ENCODE peak calls at places on chromosomes 2 and 18, in six cellular contexts. L, J, N, U, H and T are unnamed samples.

GRCh38 chr2:40658917-40659316 is 207.0 kb upstream of the SLC8A1 start:
- DNase-seq in J (no peak), U (peak; percentile 40), H (no peak), N (no peak), L (no peak), T (no peak)

GRCh38 chr2:157784169-157784822 is 91.8 kb downstream of the ACVR1 start:
- DNase-seq in J (no peak), N (no peak), H (peak; percentile 64), U (no peak), L (no peak), T (peak; percentile 42)

GRCh38 chr18:61334491-61334850 is 1.2 kb downstream of the CDH20 start:
- DNase-seq in U (no peak), J (no peak), H (no peak), L (no peak), N (no peak), T (no peak)

GRCh38 chr2:206962966-206963365 is 23.6 kb downstream of the CPO start:
- DNase-seq in N (no peak), J (no peak), L (no peak), H (no peak), U (no peak), T (no peak)

GRCh38 chr2:128536925-128537620 is 218.4 kb upstream of the HS6ST1 start:
- DNase-seq in N (no peak), H (no peak), U (peak; percentile 70), L (no peak), J (peak; percentile 21), T (no peak)

GRCh38 chr2:179596018-179596417 is 265.4 kb downstream of the ZNF385B start:
- DNase-seq in L (no peak), H (no peak), N (no peak), J (no peak), U (no peak), T (no peak)

GRCh38 chr2:114550364-114550763 is 107.9 kb downstream of the DPP10 start:
- DNase-seq in L (no peak), N (no peak), H (no peak), J (no peak), U (no peak), T (no peak)

GRCh38 chr2:127945281-127945680 is 59.5 kb upstream of the AMMECR1L start:
- DNase-seq in U (no peak), N (no peak), J (no peak), L (no peak), H (no peak), T (no peak)

GRCh38 chr18:33755918-33756590 is 178.0 kb downstream of the ASXL3 start:
- DNase-seq in L (no peak), J (peak; percentile 23), H (no peak), U (no peak), N (no peak), T (no peak)

GRCh38 chr18:57095884-57096283 is 51.0 kb upstream of the BOD1L2 start:
- DNase-seq in N (no peak), U (no peak), J (no peak), L (no peak), H (no peak), T (no peak)

GRCh38 chr2:112627060-112628040 is 18.4 kb upstream of the SLC20A1 start:
- DNase-seq in J (no peak), U (no peak), N (peak; percentile 39), L (no peak), H (no peak), T (peak; percentile 72)
- H3K4me3 ChIP-seq in J (no peak overlapping the region), U (no peak overlapping the region), N (no peak overlapping the region), L (no peak overlapping the region), H (peak overlapping the region; percentile 59), T (no peak overlapping the region)

GRCh38 chr2:19731515-19731914 is 170.3 kb downstream of the TTC32 start:
- DNase-seq in H (no peak), U (no peak), J (no peak), L (no peak), N (no peak), T (no peak)

GRCh38 chr2:19733951-19734425 is 167.8 kb downstream of the TTC32 start:
- DNase-seq in H (no peak), N (no peak), L (no peak), U (no peak), J (no peak), T (no peak)

GRCh38 chr2:19732255-19732654 is 169.5 kb downstream of the TTC32 start:
- DNase-seq in L (no peak), H (no peak), N (no peak), U (no peak), J (no peak), T (no peak)

GRCh38 chr2:19731040-19731439 is 170.7 kb downstream of the TTC32 start:
- DNase-seq in J (no peak), U (no peak), N (no peak), L (no peak), H (no peak), T (no peak)

GRCh38 chr2:19733390-19733789 is 168.4 kb downstream of the TTC32 start:
- DNase-seq in N (no peak), J (no peak), H (no peak), L (no peak), U (no peak), T (no peak)
- H3K4me1 ChIP-seq in N (no peaks in the 10 kb centered on the region), J (no peaks in the 10 kb centered on the region), H (peaks cover 2% of the 10 kb centered on the region), L (peaks cover 14% of the 10 kb centered on the region), U (no peaks in the 10 kb centered on the region), T (no peaks in the 10 kb centered on the region)

GRCh38 chr2:229027353-229028115 is 243.6 kb downstream of the PID1 start:
- DNase-seq in L (no peak), H (no peak), J (no peak), U (no peak), N (no peak), T (no peak)
- H3K9me3 ChIP-seq in L (no peaks in the 10 kb centered on the region), H (no peaks in the 10 kb centered on the region), J (no peaks in the 10 kb centered on the region), U (no peaks in the 10 kb centered on the region), N (no peaks in the 10 kb centered on the region), T (no peaks in the 10 kb centered on the region)

GRCh38 chr2:8681786-8682692 is at the start of gene ID2:
- DNase-seq in N (peak; percentile 99), H (peak; percentile 99), L (peak; percentile 97), J (peak; percentile 94), U (peak; percentile 98), T (peak; percentile 100)

GRCh38 chr2:8682719-8683667 is 1.1 kb downstream of the ID2 start:
- DNase-seq in N (peak; percentile 39), H (no peak), L (no peak), U (peak; percentile 21), J (no peak), T (peak; percentile 76)

GRCh38 chr2:8685697-8686358 is 4.0 kb downstream of the ID2 start:
- DNase-seq in J (no peak), U (peak; percentile 77), H (no peak), N (peak; percentile 78), L (peak; percentile 31), T (peak; percentile 92)

GRCh38 chr2:8684885-8685696 is 3.2 kb downstream of the ID2 start:
- DNase-seq in J (no peak), U (peak; percentile 47), L (peak; percentile 30), H (no peak), N (peak; percentile 50), T (peak; percentile 70)

GRCh38 chr2:8684421-8684884 is 2.6 kb downstream of the ID2 start:
- DNase-seq in N (peak; percentile 26), H (no peak), L (no peak), U (peak; percentile 44), J (no peak), T (no peak)
- H3K4me3 ChIP-seq in N (peak overlapping the region; percentile 72), H (peak overlapping the region; percentile 98), L (peak overlapping the region; percentile 73), U (peak overlapping the region; percentile 46), J (peak overlapping the region; percentile 24), T (peak overlapping the region; percentile 51)

DNA sequence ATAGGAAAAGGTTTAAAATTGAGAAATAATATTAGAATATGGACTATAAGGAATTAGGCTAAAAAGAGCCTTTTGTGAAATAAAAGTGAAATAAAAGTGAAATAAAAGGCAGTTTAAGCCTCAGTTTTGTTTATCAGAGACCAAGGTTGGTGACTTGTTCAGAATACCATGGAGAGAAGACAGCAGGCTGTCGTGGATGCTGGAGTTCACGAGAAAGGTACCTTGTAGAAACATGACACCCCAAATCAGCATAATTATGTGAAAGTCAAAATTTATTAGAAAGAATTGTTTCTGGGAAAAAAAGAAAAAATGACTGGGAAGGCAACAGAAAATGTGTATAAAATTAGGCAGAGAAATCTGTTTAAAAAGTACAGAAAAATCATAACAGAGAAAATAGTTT is 46.5 kb upstream of the SPAG16 start:
- DNase-seq in N (no peak), H (no peak), J (no peak), L (no peak), U (no peak), T (no peak)
- H3K4me1 ChIP-seq in N (no peaks in the 10 kb centered on the region), H (peaks cover 15% of the 10 kb centered on the region), J (no peaks in the 10 kb centered on the region), L (peaks cover 24% of the 10 kb centered on the region), U (peaks cover 23% of the 10 kb centered on the region), T (no peaks in the 10 kb centered on the region)